ENCODE peak calls at places on chromosomes 12 and 14, in six cellular contexts. A is NCI-H345, E is GM10248, H is GM23248, P is GOT3, N is heart left ventricle. L is an unnamed sample.

GRCh38 chr14:24431569-24432258 is 2.0 kb downstream of the KHNYN start:
- DNase-seq in A (peak), P (peak), E (peak), N (peak), H (peak), L (peak)

GRCh38 chr12:9910716-9911421 is 21.3 kb downstream of the CLEC2A start:
- DNase-seq in H (peak), A (no peak), N (no peak), E (no peak), P (no peak), L (no peak)

GRCh38 chr12:131873293-131873692 is 21.1 kb upstream of the ULK1 start:
- DNase-seq in N (no peak), E (no peak), H (no peak), A (no peak), P (no peak), L (no peak)

GRCh38 chr12:66268562-66268961 is 33.7 kb upstream of the HELB start:
- DNase-seq in E (no peak), H (no peak), N (no peak), A (no peak), P (no peak), L (no peak)

GRCh38 chr12:76685246-76685678 is 78.7 kb upstream of the ZDHHC17 start:
- DNase-seq in N (peak), E (no peak), A (no peak), P (no peak), H (peak), L (no peak)

GRCh38 chr12:108193922-108194321 is 64.8 kb downstream of the WSCD2 start:
- DNase-seq in N (no peak), A (peak), E (peak), H (peak), P (no peak), L (peak)

GRCh38 chr14:91755560-91755959 is 23.7 kb upstream of the CATSPERB start:
- DNase-seq in E (no peak), H (peak), P (no peak), A (no peak), N (no peak), L (no peak)

GRCh38 chr12:27982380-27982779 is 9.8 kb upstream of the PTHLH start:
- DNase-seq in N (no peak), P (no peak), H (peak), A (no peak), E (no peak), L (no peak)

GRCh38 chr12:66141299-66141698 is 10.7 kb upstream of the LLPH start:
- DNase-seq in P (no peak), E (no peak), A (no peak), N (no peak), H (no peak), L (no peak)

GRCh38 chr14:31286456-31287293 is 79.1 kb upstream of the HECTD1 start:
- DNase-seq in P (no peak), E (no peak), H (no peak), A (no peak), N (no peak), L (peak)

GRCh38 chr12:93645702-93646101 is 31.5 kb upstream of the CRADD start:
- DNase-seq in P (no peak), H (peak), E (no peak), A (no peak), N (no peak), L (no peak)

GRCh38 chr14:87815121-87815520 is 177.9 kb downstream of the GALC start:
- DNase-seq in N (no peak), P (no peak), A (no peak), H (no peak), E (no peak), L (no peak)

GRCh38 chr14:98069712-98070133 is 1202.3 kb downstream of the BCL11B start:
- DNase-seq in H (peak), N (no peak), P (no peak), A (no peak), E (no peak), L (no peak)

GRCh38 chr12:67811437-67812361 is 163.2 kb downstream of the DYRK2 start:
- DNase-seq in E (no peak), P (no peak), H (peak), A (no peak), N (no peak), L (no peak)

GRCh38 chr12:98799411-98799810 is 154.3 kb downstream of the APAF1 start:
- DNase-seq in A (peak), E (no peak), H (no peak), N (no peak), P (no peak), L (no peak)

GRCh38 chr12:113135178-113136127 is at the start of gene RASAL1:
- DNase-seq in E (peak), H (no peak), P (no peak), N (peak), A (peak), L (peak)

GRCh38 chr14:54699087-54699530 is 132.2 kb downstream of the SAMD4A start:
- DNase-seq in A (no peak), N (peak), P (no peak), H (peak), E (no peak), L (no peak)